ENCODE peak calls at places on chromosomes 1 and 21, in eight cellular contexts. One of them, this sample, is unnamed.

GRCh38 chr1:200473698-200474371 is 64.0 kb upstream of the ZNF281 start:
- DNase-seq in EL: no peak
- DNase-seq in lower leg skin: no peak
- DNase-seq in SJSA1: no peak
- DNase-seq in stimulated activated CD8-positive, alpha-beta memory T cell treated with anti-CD3 and anti-CD28 coated beads, Interleukin-7, amount 100 ng/mL, for 1 hour: no peak
- DNase-seq in RWPE1: no peak
- DNase-seq in body of pancreas: no peak
- DNase-seq in Daoy: no peak
- DNase-seq in this sample: no peak

GRCh38 chr1:231776006-231776707 is 149.6 kb downstream of the DISC1 start:
- DNase-seq in EL: peak
- DNase-seq in stimulated activated CD8-positive, alpha-beta memory T cell treated with anti-CD3 and anti-CD28 coated beads, Interleukin-7, amount 100 ng/mL, for 1 hour: no peak
- DNase-seq in SJSA1: no peak
- DNase-seq in RWPE1: no peak
- DNase-seq in lower leg skin: no peak
- DNase-seq in Daoy: peak
- DNase-seq in body of pancreas: no peak
- DNase-seq in this sample: no peak

GRCh38 chr1:213689260-213689659 is 298.5 kb upstream of the PROX1 start:
- DNase-seq in stimulated activated CD8-positive, alpha-beta memory T cell treated with anti-CD3 and anti-CD28 coated beads, Interleukin-7, amount 100 ng/mL, for 1 hour: no peak
- DNase-seq in lower leg skin: no peak
- DNase-seq in body of pancreas: no peak
- DNase-seq in SJSA1: no peak
- DNase-seq in RWPE1: no peak
- DNase-seq in Daoy: no peak
- DNase-seq in EL: no peak
- DNase-seq in this sample: no peak

GRCh38 chr1:185432943-185433342 is 115.9 kb upstream of the IVNS1ABP start:
- DNase-seq in body of pancreas: no peak
- DNase-seq in RWPE1: no peak
- DNase-seq in Daoy: no peak
- DNase-seq in EL: no peak
- DNase-seq in lower leg skin: no peak
- DNase-seq in stimulated activated CD8-positive, alpha-beta memory T cell treated with anti-CD3 and anti-CD28 coated beads, Interleukin-7, amount 100 ng/mL, for 1 hour: no peak
- DNase-seq in SJSA1: no peak
- DNase-seq in this sample: no peak

GRCh38 chr21:31136891-31137290 is 98.6 kb upstream of the KRTAP19-8 start:
- DNase-seq in SJSA1: peak
- DNase-seq in stimulated activated CD8-positive, alpha-beta memory T cell treated with anti-CD3 and anti-CD28 coated beads, Interleukin-7, amount 100 ng/mL, for 1 hour: no peak
- DNase-seq in Daoy: peak
- DNase-seq in RWPE1: no peak
- DNase-seq in body of pancreas: no peak
- DNase-seq in lower leg skin: no peak
- DNase-seq in EL: no peak
- DNase-seq in this sample: peak

GRCh38 chr1:218250492-218250891 is 34.6 kb upstream of the RRP15 start:
- DNase-seq in Daoy: peak
- DNase-seq in stimulated activated CD8-positive, alpha-beta memory T cell treated with anti-CD3 and anti-CD28 coated beads, Interleukin-7, amount 100 ng/mL, for 1 hour: no peak
- DNase-seq in lower leg skin: no peak
- DNase-seq in SJSA1: no peak
- DNase-seq in EL: peak
- DNase-seq in RWPE1: no peak
- DNase-seq in body of pancreas: no peak
- DNase-seq in this sample: no peak

GRCh38 chr1:167103236-167103894 is 9.5 kb downstream of the STYXL2 start:
- DNase-seq in SJSA1: no peak
- DNase-seq in Daoy: peak
- DNase-seq in stimulated activated CD8-positive, alpha-beta memory T cell treated with anti-CD3 and anti-CD28 coated beads, Interleukin-7, amount 100 ng/mL, for 1 hour: no peak
- DNase-seq in RWPE1: no peak
- DNase-seq in body of pancreas: no peak
- DNase-seq in EL: no peak
- DNase-seq in lower leg skin: no peak
- DNase-seq in this sample: no peak

GRCh38 chr1:89552481-89553194 is 28.0 kb downstream of the LRRC8B start:
- DNase-seq in lower leg skin: no peak
- DNase-seq in stimulated activated CD8-positive, alpha-beta memory T cell treated with anti-CD3 and anti-CD28 coated beads, Interleukin-7, amount 100 ng/mL, for 1 hour: no peak
- DNase-seq in EL: no peak
- DNase-seq in Daoy: peak
- DNase-seq in RWPE1: peak
- DNase-seq in SJSA1: no peak
- DNase-seq in body of pancreas: no peak
- DNase-seq in this sample: no peak

GRCh38 chr1:51284487-51284954 is 45.8 kb downstream of the TTC39A start:
- DNase-seq in SJSA1: no peak
- DNase-seq in stimulated activated CD8-positive, alpha-beta memory T cell treated with anti-CD3 and anti-CD28 coated beads, Interleukin-7, amount 100 ng/mL, for 1 hour: no peak
- DNase-seq in Daoy: peak
- DNase-seq in EL: peak
- DNase-seq in body of pancreas: peak
- DNase-seq in lower leg skin: no peak
- DNase-seq in RWPE1: no peak
- DNase-seq in this sample: no peak

GRCh38 chr1:1003618-1004419 is 3.9 kb upstream of the HES4 start:
- DNase-seq in SJSA1: no peak
- DNase-seq in Daoy: no peak
- DNase-seq in body of pancreas: no peak
- DNase-seq in stimulated activated CD8-positive, alpha-beta memory T cell treated with anti-CD3 and anti-CD28 coated beads, Interleukin-7, amount 100 ng/mL, for 1 hour: no peak
- DNase-seq in lower leg skin: no peak
- DNase-seq in RWPE1: no peak
- DNase-seq in EL: no peak
- DNase-seq in this sample: no peak

GRCh38 chr21:26884436-26884835 is 39.2 kb upstream of the ADAMTS1 start:
- DNase-seq in lower leg skin: no peak
- DNase-seq in SJSA1: no peak
- DNase-seq in stimulated activated CD8-positive, alpha-beta memory T cell treated with anti-CD3 and anti-CD28 coated beads, Interleukin-7, amount 100 ng/mL, for 1 hour: no peak
- DNase-seq in EL: no peak
- DNase-seq in Daoy: no peak
- DNase-seq in body of pancreas: no peak
- DNase-seq in RWPE1: no peak
- DNase-seq in this sample: no peak

GRCh38 chr1:112397051-112397471 is 1.0 kb downstream of the CTTNBP2NL start:
- DNase-seq in SJSA1: no peak
- DNase-seq in Daoy: no peak
- DNase-seq in lower leg skin: no peak
- DNase-seq in stimulated activated CD8-positive, alpha-beta memory T cell treated with anti-CD3 and anti-CD28 coated beads, Interleukin-7, amount 100 ng/mL, for 1 hour: no peak
- DNase-seq in body of pancreas: no peak
- DNase-seq in EL: no peak
- DNase-seq in RWPE1: no peak
- DNase-seq in this sample: no peak

GRCh38 chr1:44025816-44026215 is 5.4 kb downstream of the SLC6A9 start:
- DNase-seq in stimulated activated CD8-positive, alpha-beta memory T cell treated with anti-CD3 and anti-CD28 coated beads, Interleukin-7, amount 100 ng/mL, for 1 hour: no peak
- DNase-seq in body of pancreas: no peak
- DNase-seq in SJSA1: no peak
- DNase-seq in RWPE1: no peak
- DNase-seq in lower leg skin: no peak
- DNase-seq in EL: no peak
- DNase-seq in Daoy: no peak
- DNase-seq in this sample: no peak

GRCh38 chr1:215669806-215670485 is 102.8 kb downstream of the KCTD3 start:
- DNase-seq in RWPE1: no peak
- DNase-seq in stimulated activated CD8-positive, alpha-beta memory T cell treated with anti-CD3 and anti-CD28 coated beads, Interleukin-7, amount 100 ng/mL, for 1 hour: no peak
- DNase-seq in SJSA1: no peak
- DNase-seq in Daoy: peak
- DNase-seq in lower leg skin: no peak
- DNase-seq in EL: peak
- DNase-seq in body of pancreas: no peak
- DNase-seq in this sample: no peak